ENCODE peak calls at places on chromosomes 1 and 21, in five cellular contexts. N, C, X, V and O are unnamed samples.

GRCh38 chr1:228902781-228903572 is 167.7 kb downstream of the RHOU start:
- DNase-seq in N (peak), C (peak), X (peak), V (peak), O (peak)

GRCh38 chr1:172351347-172351746 is 69.1 kb upstream of the C1orf105 start:
- DNase-seq in N (peak), C (no peak), X (no peak), V (no peak), O (no peak)

GRCh38 chr1:94572780-94573179 is 31.2 kb upstream of the F3 start:
- DNase-seq in N (no peak), C (no peak), X (no peak), V (no peak), O (no peak)

GRCh38 chr1:101745549-101745948 is 251.2 kb downstream of the OLFM3 start:
- DNase-seq in N (no peak), C (no peak), X (no peak), V (no peak), O (no peak)

GRCh38 chr21:35198004-35198403 is 148.9 kb upstream of the RUNX1 start:
- DNase-seq in N (peak), C (peak), X (peak), V (no peak), O (no peak)

GRCh38 chr1:64505232-64505943 is 35.5 kb downstream of the CACHD1 start:
- DNase-seq in N (no peak), C (peak), X (no peak), V (no peak), O (peak)

GRCh38 chr1:115300087-115300856 is 37.8 kb downstream of the NGF start:
- DNase-seq in N (peak), C (no peak), X (no peak), V (no peak), O (no peak)

GRCh38 chr1:199007423-199007822 is 368.6 kb downstream of the PTPRC start:
- DNase-seq in N (no peak), C (no peak), X (no peak), V (no peak), O (no peak)

GRCh38 chr1:1021010-1021845 is 1.3 kb downstream of the AGRN start:
- DNase-seq in N (peak), C (no peak), X (peak), V (no peak), O (peak)

GRCh38 chr1:193115629-193116227 is 6.1 kb upstream of the CDC73 start:
- DNase-seq in N (peak), C (peak), X (peak), V (no peak), O (no peak)

GRCh38 chr1:225824522-225824921 is 14.6 kb downstream of the EPHX1 start:
- DNase-seq in N (no peak), C (no peak), X (no peak), V (no peak), O (peak)

GRCh38 chr1:60133848-60134247 is 60.3 kb upstream of the C1orf87 start:
- DNase-seq in N (peak), C (no peak), X (no peak), V (no peak), O (no peak)

GRCh38 chr1:228236744-228237143 is 28.9 kb downstream of the OBSCN start:
- DNase-seq in N (peak), C (no peak), X (peak), V (no peak), O (peak)

GRCh38 chr1:202692959-202693555 is 17.2 kb downstream of the SYT2 start:
- DNase-seq in N (peak), C (peak), X (peak), V (no peak), O (peak)

GRCh38 chr1:182446033-182446669 is 3.8 kb upstream of the RGSL1 start:
- DNase-seq in N (peak), C (peak), X (peak), V (no peak), O (peak)
- TF ChIP-seq CTCF in N (peak), C (peak), X (peak), V (peak), O (peak)

GRCh38 chr1:163999131-163999530 is 559.9 kb upstream of the PBX1 start:
- DNase-seq in N (no peak), C (no peak), X (no peak), V (no peak), O (no peak)
- TF ChIP-seq POLR2A in N (no peak), C (no peak), X (no peak), V (no peak), O (no peak)

DNA sequence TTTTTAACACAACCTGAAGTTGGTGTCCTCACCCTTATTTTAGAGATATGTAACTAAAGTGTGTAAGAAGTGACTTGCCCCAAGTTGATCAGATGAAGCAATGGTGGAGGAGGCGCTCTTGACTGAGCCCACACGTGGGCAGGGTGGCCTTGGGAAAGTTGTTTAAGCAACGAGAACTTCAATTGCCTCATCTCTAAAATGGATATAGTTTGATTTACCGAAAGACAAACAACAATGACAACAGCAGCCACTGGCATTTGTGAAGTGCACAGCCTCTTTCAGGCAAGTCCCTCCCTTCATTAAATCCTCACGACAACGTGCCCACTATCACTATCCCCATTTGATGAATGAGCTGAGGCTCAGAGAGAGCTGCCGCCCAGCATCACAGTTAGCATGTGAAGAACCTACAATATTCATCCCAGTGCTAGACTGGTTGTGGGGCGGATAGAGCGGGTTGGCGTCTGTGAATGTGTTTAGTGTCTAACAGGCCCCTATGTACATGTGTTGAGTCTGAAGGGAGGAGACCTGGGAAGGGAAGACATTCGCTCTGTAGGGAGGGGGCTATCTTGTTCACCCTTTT is 3.0 kb downstream of the IL22RA1 start:
- DNase-seq in N (no peak), C (no peak), X (no peak), V (no peak), O (peak)
- TF ChIP-seq CTCF in N (no peak), C (no peak), X (no peak), V (no peak), O (no peak)

DNA sequence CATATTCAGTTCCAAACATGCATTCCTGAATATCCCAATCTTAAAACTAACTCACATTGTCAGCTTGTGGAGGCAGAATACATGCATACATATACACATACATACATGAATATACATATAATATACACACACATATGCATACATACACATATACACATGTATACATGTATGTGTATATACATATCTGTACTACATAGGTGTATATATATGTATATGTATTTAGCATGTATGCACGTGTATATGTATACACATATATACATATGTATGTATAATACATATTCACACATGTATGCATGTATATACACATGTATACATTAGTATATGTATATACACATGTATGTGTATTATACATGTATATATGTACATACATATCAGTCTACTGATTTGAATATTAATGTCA is 1.2 kb upstream of the ZNF691 start:
- DNase-seq in N (no peak), C (no peak), X (no peak), V (no peak), O (no peak)
- TF ChIP-seq POLR2A in N (no peak), C (no peak), X (no peak), V (no peak), O (no peak)

DNA sequence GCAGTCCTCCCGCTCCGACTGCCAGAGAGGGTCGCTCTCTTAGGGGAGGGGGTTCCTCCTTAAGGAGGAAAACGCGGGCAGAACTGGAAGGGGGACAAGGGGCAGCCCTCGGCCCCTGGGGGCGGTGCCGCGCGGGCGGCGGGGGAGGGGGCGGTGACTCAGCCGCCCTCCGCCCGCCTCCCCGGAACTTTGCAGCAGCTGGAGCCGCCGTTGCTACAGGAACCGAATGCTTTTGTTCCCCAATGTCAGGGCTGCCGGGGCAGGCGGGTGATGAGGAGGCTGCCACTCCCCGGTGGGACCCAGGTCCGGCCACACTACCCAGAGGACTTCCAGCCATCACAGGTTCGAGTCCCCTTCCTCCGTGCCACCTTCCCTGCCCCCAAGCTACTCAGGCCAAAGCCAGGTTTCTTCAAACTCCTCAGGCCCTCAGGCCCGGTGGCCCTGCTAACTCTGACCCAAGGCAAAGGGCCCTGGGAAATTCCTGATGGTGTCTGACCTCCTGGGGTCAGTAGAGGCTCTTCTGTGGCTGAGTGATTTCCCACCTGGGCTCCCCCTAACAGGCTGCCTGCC is 3.2 kb downstream of the ADGRB2 start:
- DNase-seq in N (peak), C (peak), X (no peak), V (no peak), O (peak)
- TF ChIP-seq CTCF in N (no peak), C (no peak), X (no peak), V (no peak), O (no peak)

GRCh38 chr1:26531651-26532131 is 2.1 kb downstream of the RPS6KA1 start:
- DNase-seq in N (no peak), C (no peak), X (no peak), V (no peak), O (peak)

GRCh38 chr1:26530540-26530897 is 958 bp downstream of the RPS6KA1 start:
- DNase-seq in N (no peak), C (no peak), X (no peak), V (no peak), O (no peak)

GRCh38 chr1:26529405-26529654 is 231 bp upstream of the RPS6KA1 start:
- DNase-seq in N (no peak), C (no peak), X (no peak), V (no peak), O (no peak)

GRCh38 chr1:26530898-26531598 is 1.5 kb downstream of the RPS6KA1 start:
- DNase-seq in N (peak), C (peak), X (no peak), V (no peak), O (peak)

DNA sequence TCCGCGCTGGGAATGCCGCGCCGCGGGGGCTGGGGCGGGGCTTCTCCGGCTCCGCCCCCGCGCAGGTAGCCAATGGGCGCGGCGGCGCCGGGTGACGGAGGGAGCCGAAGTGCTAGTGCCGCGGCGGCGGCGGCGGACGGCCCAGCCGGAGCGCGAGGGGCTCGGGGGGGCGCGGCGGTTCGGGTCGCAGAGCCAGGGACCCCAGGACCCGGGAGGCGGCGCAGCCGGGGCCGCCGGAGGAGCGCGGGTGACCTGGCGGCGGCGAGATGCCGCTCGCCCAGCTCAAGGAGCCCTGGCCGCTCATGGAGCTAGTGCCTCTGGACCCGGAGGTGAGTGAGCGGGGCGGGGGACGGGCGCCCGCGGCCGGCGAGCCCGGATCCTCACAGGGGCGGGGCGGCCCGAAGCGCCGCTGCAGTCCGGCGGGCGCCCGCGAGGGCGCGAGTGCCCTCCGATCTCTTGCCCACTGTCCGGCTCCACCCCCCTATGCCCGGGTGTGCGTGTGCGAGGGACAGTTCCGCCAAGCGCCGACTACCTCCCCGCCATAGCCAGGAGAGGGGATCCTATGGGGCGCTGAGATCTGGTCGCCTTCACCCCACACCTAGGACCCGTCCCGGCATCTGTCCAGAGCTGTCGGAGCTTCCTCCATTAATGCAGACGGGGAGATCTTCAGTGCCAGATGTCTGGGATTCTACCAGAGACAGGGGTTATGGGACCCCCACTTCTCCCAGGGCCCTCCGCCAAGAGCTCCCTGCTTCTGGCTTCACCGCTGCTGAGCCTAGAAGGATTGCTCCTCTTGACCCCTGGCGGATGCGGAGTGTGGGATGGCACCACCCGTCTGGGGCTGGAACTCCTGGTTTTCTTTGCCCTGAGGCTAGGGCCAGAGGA is at the start of gene RPS6KA1:
- DNase-seq in N (peak), C (peak), X (peak), V (no peak), O (peak)
- TF ChIP-seq POLR2A in N (no peak), C (peak), X (peak), V (no peak), O (peak)

GRCh38 chr1:28792644-28793121 is 19.3 kb upstream of the OPRD1 start:
- DNase-seq in N (no peak), C (no peak), X (no peak), V (no peak), O (no peak)
- TF ChIP-seq CTCF in N (no peak), C (no peak), X (no peak), V (no peak), O (no peak)